ENCODE peak calls at places on chromosomes 16 and 17, in six cellular contexts. J is transverse colon, U is A549, T is tibial nerve, V is esophagus squamous epithelium, N is uterus. W is an unnamed sample.

GRCh38 chr16:24552705-24553104 is 13.3 kb downstream of the RBBP6 start:
- DNase-seq in U (no peak), T (no peak), J (no peak), N (no peak), V (no peak), W (no peak)

GRCh38 chr17:78991906-78992532 is 12.3 kb upstream of the LGALS3BP start:
- DNase-seq in N (peak; percentile 8), T (peak; percentile 3), J (peak; percentile 4), V (no peak), U (no peak), W (no peak)

GRCh38 chr17:14303343-14304221 is 2.7 kb downstream of the HS3ST3B1 start:
- DNase-seq in N (no peak), T (no peak), U (no peak), J (no peak), V (no peak), W (no peak)

GRCh38 chr17:28889996-28890395 is 7.5 kb downstream of the FLOT2 start:
- DNase-seq in U (no peak), J (no peak), T (no peak), N (no peak), V (no peak), W (no peak)

GRCh38 chr17:62091804-62092203 is 26.7 kb upstream of the MED13 start:
- DNase-seq in J (no peak), V (no peak), U (no peak), T (no peak), N (no peak), W (no peak)

GRCh38 chr16:70520612-70521297 is 2.6 kb downstream of the COG4 start:
- DNase-seq in V (no peak), N (no peak), T (no peak), J (no peak), U (no peak), W (no peak)

GRCh38 chr16:52528393-52529080 is 18.4 kb downstream of the TOX3 start:
- DNase-seq in N (no peak), J (no peak), U (no peak), V (no peak), T (no peak), W (no peak)

GRCh38 chr17:43834106-43834505 is 1.2 kb upstream of the MPP3 start:
- DNase-seq in T (peak; percentile 21), V (no peak), U (peak; percentile 26), J (no peak), N (no peak), W (no peak)

GRCh38 chr17:40363480-40363838 is 1.1 kb downstream of the GJD3 start:
- DNase-seq in J (peak; percentile 15), N (no peak), V (no peak), U (peak; percentile 63), T (no peak), W (no peak)

GRCh38 chr17:72126575-72127486 is 6.0 kb downstream of the SOX9 start:
- DNase-seq in N (no peak), T (no peak), U (peak; percentile 75), J (peak; percentile 39), V (no peak), W (no peak)

GRCh38 chr16:25107466-25107792 is 4.1 kb upstream of the LCMT1 start:
- DNase-seq in V (no peak), J (no peak), N (no peak), U (no peak), T (no peak), W (no peak)

GRCh38 chr17:72270530-72270929 is 149.7 kb downstream of the SOX9 start:
- DNase-seq in N (no peak), T (peak; percentile 52), V (no peak), U (peak; percentile 17), J (no peak), W (no peak)

GRCh38 chr16:67548265-67549126 is 13.8 kb upstream of the CTCF start:
- DNase-seq in U (no peak), T (no peak), J (no peak), V (no peak), N (no peak), W (no peak)

GRCh38 chr17:28130455-28130854 is 88.0 kb downstream of the NLK start:
- DNase-seq in U (no peak), J (no peak), V (no peak), N (no peak), T (no peak), W (no peak)

GRCh38 chr17:48725005-48725293 is 2.0 kb downstream of the PRAC2 start:
- DNase-seq in T (no peak), J (no peak), N (no peak), U (no peak), V (no peak), W (no peak)

GRCh38 chr16:84013787-84014569 is 28.6 kb downstream of the SLC38A8 start:
- DNase-seq in J (peak; percentile 92), N (no peak), U (peak; percentile 96), V (no peak), T (no peak), W (no peak)

GRCh38 chr17:19334331-19334730 is 28.2 kb downstream of the B9D1 start:
- DNase-seq in N (peak; percentile 11), J (no peak), V (no peak), T (no peak), U (no peak), W (no peak)

GRCh38 chr16:13148294-13148693 is 246.9 kb downstream of the SHISA9 start:
- DNase-seq in U (no peak), V (no peak), J (no peak), T (no peak), N (no peak), W (no peak)

GRCh38 chr17:17724307-17724921 is 43.2 kb downstream of the RAI1 start:
- DNase-seq in J (no peak), N (no peak), T (no peak), V (no peak), U (no peak), W (no peak)

GRCh38 chr16:19711643-19712042 is 6.4 kb downstream of the KNOP1 start:
- DNase-seq in T (no peak), V (no peak), N (no peak), J (no peak), U (no peak), W (no peak)

GRCh38 chr17:78362671-78363070 is 2.8 kb upstream of the SOCS3 start:
- DNase-seq in T (no peak), V (no peak), U (no peak), N (no peak), J (no peak), W (no peak)

GRCh38 chr17:35046740-35047283 is 16.7 kb downstream of the RFFL start:
- DNase-seq in T (no peak), N (no peak), J (no peak), V (no peak), U (no peak), W (no peak)

GRCh38 chr16:7597677-7598076 is 265.0 kb downstream of the RBFOX1 start:
- DNase-seq in U (no peak), N (no peak), T (no peak), J (no peak), V (no peak), W (no peak)

GRCh38 chr17:48463531-48463930 is 33.5 kb upstream of the SKAP1 start:
- DNase-seq in V (no peak), U (no peak), N (no peak), J (no peak), T (no peak), W (no peak)

GRCh38 chr17:1039511-1040215 is 42.7 kb downstream of the TIMM22 start:
- DNase-seq in V (no peak), U (no peak), J (peak; percentile 53), T (peak; percentile 66), N (peak; percentile 38), W (peak; percentile 64)

DNA sequence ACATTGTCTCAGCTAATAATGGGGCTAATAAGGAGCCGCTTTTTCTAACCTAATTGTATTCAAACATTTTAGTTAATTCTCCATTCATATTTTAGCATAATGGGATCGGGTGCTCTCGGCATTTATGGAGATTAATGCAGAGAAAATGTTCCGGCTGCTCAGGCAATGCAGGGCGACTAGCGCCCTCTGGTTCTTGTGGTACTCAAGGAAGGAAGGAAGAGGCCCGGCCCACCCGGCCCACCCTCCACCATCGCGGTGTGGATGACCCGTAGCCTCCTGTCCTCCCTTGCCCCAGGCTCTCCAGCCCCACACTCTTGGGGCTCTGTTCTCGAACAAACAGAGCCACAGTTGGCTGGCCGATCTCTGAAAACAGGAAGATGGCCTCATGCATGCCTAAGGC is 21.1 kb upstream of the ABCC3 start:
- DNase-seq in T (no peak), V (no peak), J (no peak), U (no peak), N (no peak), W (no peak)
- TF ChIP-seq CTCF in T (no peak), V (no peak), J (no peak), U (no peak), N (peak; percentile 15), W (no peak)

DNA sequence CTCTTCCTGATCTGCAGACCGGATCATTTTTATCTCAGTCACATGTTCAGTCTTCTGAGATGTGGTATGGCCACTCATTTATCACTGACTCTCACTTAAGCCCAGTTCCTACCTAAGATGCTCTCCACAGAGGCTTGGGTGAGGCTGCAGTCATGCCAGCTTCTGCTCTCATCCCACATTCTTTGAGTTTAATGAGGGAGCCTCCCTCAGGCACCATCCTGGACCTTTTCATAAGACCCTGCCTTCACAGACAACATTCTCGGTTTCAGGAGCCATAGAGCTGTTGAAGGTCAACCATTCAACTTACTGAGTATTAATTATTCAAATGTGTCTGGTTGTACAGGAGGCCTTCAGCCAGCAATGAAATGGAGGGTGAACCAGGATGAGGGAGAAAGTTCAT is 23.6 kb upstream of the HNF1B start:
- DNase-seq in U (no peak), V (no peak), J (no peak), T (no peak), N (no peak), W (no peak)
- H3K27ac ChIP-seq in U (no peak overlapping the region), V (no peak overlapping the region), J (no peak overlapping the region), T (no peak overlapping the region), N (no peak overlapping the region), W (no peak overlapping the region)

GRCh38 chr17:10144456-10144855 is 54.0 kb downstream of the GAS7 start:
- DNase-seq in V (no peak), T (no peak), U (no peak), J (no peak), N (no peak), W (no peak)

GRCh38 chr17:10139560-10139959 is 58.8 kb downstream of the GAS7 start:
- DNase-seq in T (no peak), U (no peak), N (no peak), V (no peak), J (no peak), W (no peak)

GRCh38 chr17:10144976-10145375 is 53.4 kb downstream of the GAS7 start:
- DNase-seq in T (no peak), U (no peak), V (no peak), J (no peak), N (no peak), W (no peak)

GRCh38 chr17:10136258-10136981 is 62.0 kb downstream of the GAS7 start:
- DNase-seq in V (no peak), N (no peak), U (no peak), J (no peak), T (no peak), W (no peak)

DNA sequence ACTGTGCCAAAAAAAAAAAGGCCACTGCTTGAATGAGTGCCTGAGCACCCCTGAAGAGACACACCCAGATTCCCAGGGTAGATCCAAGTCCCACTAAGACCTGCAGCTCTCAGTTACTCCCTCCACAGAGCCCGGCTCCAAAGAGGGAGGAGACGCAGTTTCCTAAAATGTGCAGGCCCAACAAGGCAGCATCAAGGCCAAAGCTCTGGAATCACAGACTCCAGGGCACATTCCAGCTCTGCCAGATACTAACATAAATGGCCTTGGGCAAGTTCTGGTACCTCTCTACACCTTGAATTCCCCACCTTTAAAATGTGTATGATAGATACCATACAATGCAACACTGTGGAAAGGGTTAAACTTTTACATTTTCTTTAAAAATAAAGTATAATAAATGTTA is 57.0 kb downstream of the GAS7 start:
- DNase-seq in T (no peak), N (no peak), U (no peak), V (no peak), J (no peak), W (no peak)
- TF ChIP-seq POLR2A in T (no peak), N (no peak), U (no peak), V (no peak), J (no peak), W (no peak)

GRCh38 chr16:56513972-56514371 is 5.9 kb downstream of the BBS2 start:
- DNase-seq in N (peak; percentile 30), U (peak; percentile 81), T (no peak), J (peak; percentile 60), V (no peak), W (peak; percentile 41)
- TF ChIP-seq CTCF in N (peak; percentile 69), U (peak; percentile 85), T (peak; percentile 64), J (peak; percentile 56), V (peak; percentile 70), W (peak; percentile 37)